ENCODE peak calls at places on chromosome 3, in seven cellular contexts. J is HFF-Myc; O is CD8-positive, alpha-beta T cell; S is cardiac fibroblast; F is neural progenitor cell; R is kidney; D is psoas muscle. Z is an unnamed sample.
A peak's percentile ranks its signal among the peaks of the same experiment; 100 is the strongest.

GRCh38 chr3:193754719-193755118 is 161.7 kb downstream of the OPA1 start:
- DNase-seq in F (no peak), J (no peak), D (no peak), R (no peak), O (no peak), S (no peak), Z (no peak)

GRCh38 chr3:28678083-28678482 is 329.5 kb upstream of the AZI2 start:
- DNase-seq in R (no peak), O (no peak), F (no peak), S (no peak), J (no peak), D (no peak), Z (no peak)

GRCh38 chr3:64867204-64867603 is 179.4 kb upstream of the ADAMTS9 start:
- DNase-seq in D (no peak), S (no peak), J (no peak), O (no peak), R (no peak), F (no peak), Z (no peak)

GRCh38 chr3:12005951-12006625 is 1.9 kb downstream of the SYN2 start:
- DNase-seq in R (no peak), F (no peak), D (no peak), O (no peak), S (no peak), J (no peak), Z (no peak)

GRCh38 chr3:54931182-54931581 is 3.3 kb upstream of the LRTM1 start:
- DNase-seq in F (peak; percentile 54), S (no peak), O (no peak), R (no peak), J (no peak), D (no peak), Z (no peak)

GRCh38 chr3:16012086-16012485 is 162.4 kb upstream of the GALNT15 start:
- DNase-seq in J (no peak), O (no peak), D (no peak), R (no peak), F (no peak), S (peak; percentile 77), Z (peak; percentile 53)

GRCh38 chr3:47007482-47008257 is 28.2 kb downstream of the NBEAL2 start:
- DNase-seq in F (no peak), O (no peak), S (no peak), R (peak; percentile 77), D (peak; percentile 12), J (no peak), Z (no peak)

GRCh38 chr3:45205126-45205525 is 21.0 kb downstream of the TMEM158 start:
- DNase-seq in O (no peak), J (no peak), R (no peak), F (no peak), S (peak; percentile 29), D (no peak), Z (peak; percentile 40)

GRCh38 chr3:153513236-153513635 is 351.2 kb downstream of the RAP2B start:
- DNase-seq in O (no peak), J (no peak), R (no peak), S (peak; percentile 27), F (peak; percentile 41), D (no peak), Z (peak; percentile 38)

GRCh38 chr3:109346770-109347295 is 9.5 kb upstream of the DPPA4 start:
- DNase-seq in F (no peak), J (no peak), O (no peak), R (no peak), D (no peak), S (no peak), Z (peak; percentile 68)

GRCh38 chr3:14203521-14204079 is 25.0 kb downstream of the LSM3 start:
- DNase-seq in S (peak; percentile 88), F (peak; percentile 75), R (no peak), O (no peak), J (peak; percentile 85), D (peak; percentile 58), Z (peak; percentile 94)

GRCh38 chr3:165532851-165533250 is 304.4 kb downstream of the BCHE start:
- DNase-seq in D (no peak), R (no peak), J (no peak), O (no peak), F (no peak), S (no peak), Z (peak; percentile 1)

GRCh38 chr3:113157408-113157980 is 53.9 kb upstream of the BOC start:
- DNase-seq in D (peak; percentile 53), S (no peak), J (no peak), F (no peak), R (no peak), O (no peak), Z (peak; percentile 15)

GRCh38 chr3:32781211-32781968 is 36.4 kb upstream of the TRIM71 start:
- DNase-seq in R (peak; percentile 90), J (peak; percentile 36), S (peak; percentile 85), O (peak; percentile 41), F (peak; percentile 95), D (peak; percentile 75), Z (peak; percentile 79)

GRCh38 chr3:193883551-193883950 is 252.4 kb upstream of the HES1 start:
- DNase-seq in D (no peak), O (no peak), S (peak; percentile 23), J (no peak), F (no peak), R (no peak), Z (no peak)

GRCh38 chr3:102233881-102234280 is 200.9 kb upstream of the ZPLD1 start:
- DNase-seq in F (no peak), O (no peak), J (no peak), S (peak; percentile 5), R (no peak), D (no peak), Z (no peak)

GRCh38 chr3:123663977-123664376 is 79.1 kb upstream of the HACD2 start:
- DNase-seq in D (no peak), R (peak; percentile 66), F (no peak), O (no peak), S (no peak), J (no peak), Z (no peak)

GRCh38 chr3:24810881-24811280 is 316.2 kb upstream of the THRB start:
- DNase-seq in S (no peak), R (no peak), O (no peak), D (no peak), F (no peak), J (no peak), Z (peak; percentile 26)

GRCh38 chr3:49098429-49098828 is 4.6 kb upstream of the QRICH1 start:
- DNase-seq in J (no peak), F (no peak), R (peak; percentile 51), D (no peak), S (no peak), O (no peak), Z (peak; percentile 44)

GRCh38 chr3:134406331-134407246 is 32.3 kb upstream of the AMOTL2 start:
- DNase-seq in R (peak; percentile 75), J (no peak), D (peak; percentile 49), O (no peak), S (no peak), F (peak; percentile 93), Z (no peak)
- H3K4me3 ChIP-seq in R (peak overlapping the region; percentile 56), J (peak overlapping the region; percentile 36), D (peak overlapping the region; percentile 58), O (no peak overlapping the region), S (peak overlapping the region; percentile 19), F (peak overlapping the region; percentile 47), Z (peak overlapping the region; percentile 52)

DNA sequence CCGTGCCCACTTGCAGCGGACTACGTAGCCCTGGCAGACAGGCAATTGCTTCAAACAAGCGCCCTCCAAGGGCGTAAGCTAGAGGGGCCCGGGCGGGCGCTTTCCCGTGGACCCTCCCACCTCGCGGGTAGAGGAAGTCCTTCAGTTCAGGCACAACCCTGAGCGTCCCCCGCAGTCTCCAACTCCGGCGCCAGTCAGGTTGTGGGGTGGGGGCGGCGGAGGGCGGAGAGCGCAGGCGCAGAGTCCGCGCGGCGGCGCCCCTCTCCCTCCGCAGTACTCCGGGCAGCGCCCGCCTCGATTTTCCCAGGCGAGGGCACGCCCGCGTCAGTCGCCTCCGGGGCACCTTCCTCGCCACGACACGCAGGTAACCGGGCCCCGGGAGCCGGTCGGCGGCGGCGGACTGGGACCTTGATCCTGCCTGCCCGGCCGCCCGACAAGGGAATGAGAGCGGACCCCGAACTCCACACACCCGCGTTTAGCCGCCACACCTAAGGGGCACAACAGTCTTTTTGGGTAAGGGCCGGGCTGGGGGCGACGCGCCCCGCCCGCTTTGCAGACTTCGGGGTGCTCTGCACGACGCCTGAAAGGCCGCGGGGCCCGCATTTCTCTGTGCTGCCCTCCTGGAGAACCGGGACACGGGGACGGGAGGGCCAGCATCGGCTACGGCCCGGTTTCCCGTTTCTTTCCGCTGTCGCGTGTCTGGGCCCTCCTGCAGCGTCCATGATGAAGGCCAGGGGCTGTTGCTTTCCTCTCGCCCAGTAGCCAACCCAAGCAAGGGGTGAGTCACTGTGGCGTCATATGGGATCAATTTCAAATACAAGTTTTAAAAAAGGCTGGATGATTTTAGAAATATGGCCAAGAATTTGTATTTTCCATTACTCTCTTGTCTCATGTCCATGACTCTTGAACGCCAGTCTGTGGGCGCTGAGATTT is at the start of gene SLC35G2:
- DNase-seq in O (no peak), F (peak; percentile 81), R (peak; percentile 76), J (no peak), D (peak; percentile 54), S (peak; percentile 86), Z (peak; percentile 81)
- TF ChIP-seq CTCF in O (no peak), F (peak; percentile 10), R (no peak), J (no peak), D (no peak), S (no peak), Z (peak; percentile 19)

GRCh38 chr3:8651418-8652322 is 7.1 kb upstream of the SSUH2 start:
- DNase-seq in F (no peak), R (no peak), O (no peak), J (no peak), D (no peak), S (no peak), Z (no peak)
- H3K4me3 ChIP-seq in F (no peak overlapping the region), R (no peak overlapping the region), O (no peak overlapping the region), J (no peak overlapping the region), D (no peak overlapping the region), S (no peak overlapping the region), Z (no peak overlapping the region)

GRCh38 chr3:57826286-57826951 is 70.3 kb downstream of the SLMAP start:
- DNase-seq in D (no peak), J (no peak), O (no peak), S (peak; percentile 33), R (no peak), F (no peak), Z (peak; percentile 32)
- TF ChIP-seq CTCF in D (peak; percentile 13), J (no peak), O (no peak), S (peak; percentile 11), R (peak; percentile 5), F (no peak), Z (peak; percentile 36)

Z was measured in choroid plexus epithelial cell.